ENCODE peak calls at places on chromosome 12, in eight cellular contexts. One of them, this sample, is unnamed.
A peak's percentile ranks its signal among the peaks of the same experiment; 100 is the strongest.

GRCh38 chr12:48973992-48974673 is 2.6 kb upstream of the WNT10B start:
- DNase-seq in pancreas: no peak
- DNase-seq in vagina: no peak
- DNase-seq in PC-3: no peak
- DNase-seq in CD8-positive, alpha-beta T cell: no peak
- DNase-seq in HFF-Myc: no peak
- DNase-seq in ovary: no peak
- DNase-seq in cardiac muscle cell: peak; percentile 76
- DNase-seq in this sample: peak; percentile 66

GRCh38 chr12:89390802-89391673 is 38.7 kb upstream of the DUSP6 start:
- DNase-seq in pancreas: no peak
- DNase-seq in vagina: no peak
- DNase-seq in PC-3: peak; percentile 78
- DNase-seq in CD8-positive, alpha-beta T cell: no peak
- DNase-seq in HFF-Myc: no peak
- DNase-seq in ovary: no peak
- DNase-seq in cardiac muscle cell: peak; percentile 81
- DNase-seq in this sample: peak; percentile 81

GRCh38 chr12:132143328-132144071 is 619 bp downstream of the DDX51 start:
- DNase-seq in pancreas: no peak
- DNase-seq in vagina: no peak
- DNase-seq in PC-3: no peak
- DNase-seq in CD8-positive, alpha-beta T cell: no peak
- DNase-seq in HFF-Myc: no peak
- DNase-seq in ovary: no peak
- DNase-seq in cardiac muscle cell: no peak
- DNase-seq in this sample: no peak

GRCh38 chr12:117100251-117100650 is 1.0 kb upstream of the TESC start:
- DNase-seq in pancreas: no peak
- DNase-seq in vagina: no peak
- DNase-seq in PC-3: peak; percentile 22
- DNase-seq in CD8-positive, alpha-beta T cell: no peak
- DNase-seq in HFF-Myc: no peak
- DNase-seq in ovary: no peak
- DNase-seq in cardiac muscle cell: no peak
- DNase-seq in this sample: peak; percentile 25

GRCh38 chr12:128767518-128767917 is 56.2 kb downstream of the SLC15A4 start:
- DNase-seq in pancreas: no peak
- DNase-seq in vagina: no peak
- DNase-seq in PC-3: no peak
- DNase-seq in CD8-positive, alpha-beta T cell: no peak
- DNase-seq in HFF-Myc: no peak
- DNase-seq in ovary: no peak
- DNase-seq in cardiac muscle cell: no peak
- DNase-seq in this sample: no peak

GRCh38 chr12:3123729-3124128 is 46.5 kb downstream of the TSPAN9 start:
- DNase-seq in pancreas: no peak
- DNase-seq in vagina: no peak
- DNase-seq in PC-3: peak; percentile 18
- DNase-seq in CD8-positive, alpha-beta T cell: no peak
- DNase-seq in HFF-Myc: no peak
- DNase-seq in ovary: no peak
- DNase-seq in cardiac muscle cell: no peak
- DNase-seq in this sample: peak; percentile 18

GRCh38 chr12:130953783-130954543 is at the start of gene ADGRD1:
- DNase-seq in pancreas: peak; percentile 30
- DNase-seq in vagina: no peak
- DNase-seq in PC-3: no peak
- DNase-seq in CD8-positive, alpha-beta T cell: no peak
- DNase-seq in HFF-Myc: no peak
- DNase-seq in ovary: peak; percentile 69
- DNase-seq in cardiac muscle cell: peak; percentile 75
- DNase-seq in this sample: peak; percentile 48

GRCh38 chr12:11836282-11836963 is 186.9 kb downstream of the ETV6 start:
- DNase-seq in pancreas: no peak
- DNase-seq in vagina: no peak
- DNase-seq in PC-3: no peak
- DNase-seq in CD8-positive, alpha-beta T cell: no peak
- DNase-seq in HFF-Myc: no peak
- DNase-seq in ovary: no peak
- DNase-seq in cardiac muscle cell: no peak
- DNase-seq in this sample: no peak

GRCh38 chr12:116969615-116970575 is 59.1 kb downstream of the FBXW8 start:
- DNase-seq in pancreas: peak; percentile 17
- DNase-seq in vagina: no peak
- DNase-seq in PC-3: no peak
- DNase-seq in CD8-positive, alpha-beta T cell: no peak
- DNase-seq in HFF-Myc: no peak
- DNase-seq in ovary: peak; percentile 68
- DNase-seq in cardiac muscle cell: peak; percentile 51
- DNase-seq in this sample: peak; percentile 24

GRCh38 chr12:31650927-31651326 is 8.6 kb upstream of the ETFBKMT start:
- DNase-seq in pancreas: peak; percentile 40
- DNase-seq in vagina: no peak
- DNase-seq in PC-3: no peak
- DNase-seq in CD8-positive, alpha-beta T cell: no peak
- DNase-seq in HFF-Myc: no peak
- DNase-seq in ovary: no peak
- DNase-seq in cardiac muscle cell: peak; percentile 34
- DNase-seq in this sample: peak; percentile 11

GRCh38 chr12:128069359-128069997 is 197.5 kb upstream of the TMEM132C start:
- DNase-seq in pancreas: no peak
- DNase-seq in vagina: peak; percentile 6
- DNase-seq in PC-3: peak; percentile 92
- DNase-seq in CD8-positive, alpha-beta T cell: no peak
- DNase-seq in HFF-Myc: no peak
- DNase-seq in ovary: no peak
- DNase-seq in cardiac muscle cell: peak; percentile 26
- DNase-seq in this sample: peak; percentile 41

GRCh38 chr12:88763536-88764100 is 183.3 kb upstream of the KITLG start:
- DNase-seq in pancreas: no peak
- DNase-seq in vagina: no peak
- DNase-seq in PC-3: peak; percentile 36
- DNase-seq in CD8-positive, alpha-beta T cell: no peak
- DNase-seq in HFF-Myc: no peak
- DNase-seq in ovary: no peak
- DNase-seq in cardiac muscle cell: no peak
- DNase-seq in this sample: no peak

GRCh38 chr12:18492372-18493025 is 231.2 kb downstream of the PIK3C2G start:
- DNase-seq in pancreas: no peak
- DNase-seq in vagina: no peak
- DNase-seq in PC-3: peak; percentile 46
- DNase-seq in CD8-positive, alpha-beta T cell: no peak
- DNase-seq in HFF-Myc: no peak
- DNase-seq in ovary: no peak
- DNase-seq in cardiac muscle cell: peak; percentile 78
- DNase-seq in this sample: peak; percentile 79

GRCh38 chr12:49347307-49348237 is 884 bp downstream of the DNAJC22 start:
- DNase-seq in pancreas: peak; percentile 95
- DNase-seq in vagina: no peak
- DNase-seq in PC-3: peak; percentile 89
- DNase-seq in CD8-positive, alpha-beta T cell: peak; percentile 91
- DNase-seq in HFF-Myc: no peak
- DNase-seq in ovary: peak; percentile 76
- DNase-seq in cardiac muscle cell: peak; percentile 96
- DNase-seq in this sample: peak; percentile 92

GRCh38 chr12:99746538-99746937 is 99.0 kb downstream of the GARIN6 start:
- DNase-seq in pancreas: no peak
- DNase-seq in vagina: no peak
- DNase-seq in PC-3: peak; percentile 34
- DNase-seq in CD8-positive, alpha-beta T cell: no peak
- DNase-seq in HFF-Myc: no peak
- DNase-seq in ovary: no peak
- DNase-seq in cardiac muscle cell: no peak
- DNase-seq in this sample: no peak

GRCh38 chr12:123914726-123915345 is 57.8 kb downstream of the CCDC92 start:
- DNase-seq in pancreas: no peak
- DNase-seq in vagina: no peak
- DNase-seq in PC-3: no peak
- DNase-seq in CD8-positive, alpha-beta T cell: no peak
- DNase-seq in HFF-Myc: no peak
- DNase-seq in ovary: no peak
- DNase-seq in cardiac muscle cell: no peak
- DNase-seq in this sample: no peak
- H3K4me3 ChIP-seq in pancreas: no peak overlapping the region
- H3K4me3 ChIP-seq in vagina: no peak overlapping the region
- H3K4me3 ChIP-seq in PC-3: no peak overlapping the region
- H3K4me3 ChIP-seq in CD8-positive, alpha-beta T cell: no peak overlapping the region
- H3K4me3 ChIP-seq in HFF-Myc: no peak overlapping the region
- H3K4me3 ChIP-seq in ovary: no peak overlapping the region
- H3K4me3 ChIP-seq in cardiac muscle cell: no peak overlapping the region
- H3K4me3 ChIP-seq in this sample: no peak overlapping the region

DNA sequence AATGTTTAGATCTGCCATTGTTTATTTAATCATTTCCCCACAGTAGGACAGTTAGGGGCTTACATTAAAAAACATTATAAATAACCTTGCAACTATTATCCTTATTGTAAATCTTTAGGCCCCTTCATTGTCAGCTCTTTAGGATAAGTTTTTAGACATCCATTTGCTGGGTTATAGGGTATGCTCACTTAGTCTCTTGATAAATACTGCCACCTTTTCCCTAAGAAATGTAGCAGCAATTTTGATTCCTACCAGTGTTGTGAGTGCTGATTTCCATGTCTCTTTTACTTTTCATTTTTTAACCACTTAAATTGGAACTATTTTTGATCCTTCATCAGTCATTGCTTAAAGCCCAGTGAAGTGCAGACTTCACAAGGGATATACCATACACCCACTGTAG is 94.4 kb downstream of the AVPR1A start:
- DNase-seq in pancreas: no peak
- DNase-seq in vagina: no peak
- DNase-seq in PC-3: no peak
- DNase-seq in CD8-positive, alpha-beta T cell: no peak
- DNase-seq in HFF-Myc: no peak
- DNase-seq in ovary: no peak
- DNase-seq in cardiac muscle cell: no peak
- DNase-seq in this sample: no peak
- TF ChIP-seq CTCF in pancreas: no peak
- TF ChIP-seq CTCF in vagina: no peak
- TF ChIP-seq CTCF in PC-3: peak; percentile 27
- TF ChIP-seq CTCF in CD8-positive, alpha-beta T cell: no peak
- TF ChIP-seq CTCF in HFF-Myc: no peak
- TF ChIP-seq CTCF in ovary: no peak
- TF ChIP-seq CTCF in cardiac muscle cell: no peak
- TF ChIP-seq CTCF in this sample: no peak

GRCh38 chr12:110661337-110661972 is 27.5 kb downstream of the HVCN1 start:
- DNase-seq in pancreas: no peak
- DNase-seq in vagina: no peak
- DNase-seq in PC-3: no peak
- DNase-seq in CD8-positive, alpha-beta T cell: peak; percentile 71
- DNase-seq in HFF-Myc: no peak
- DNase-seq in ovary: no peak
- DNase-seq in cardiac muscle cell: no peak
- DNase-seq in this sample: no peak

GRCh38 chr12:110657747-110658146 is 31.2 kb downstream of the HVCN1 start:
- DNase-seq in pancreas: no peak
- DNase-seq in vagina: no peak
- DNase-seq in PC-3: no peak
- DNase-seq in CD8-positive, alpha-beta T cell: no peak
- DNase-seq in HFF-Myc: no peak
- DNase-seq in ovary: no peak
- DNase-seq in cardiac muscle cell: no peak
- DNase-seq in this sample: no peak

GRCh38 chr12:110656071-110656655 is 32.8 kb downstream of the HVCN1 start:
- DNase-seq in pancreas: no peak
- DNase-seq in vagina: no peak
- DNase-seq in PC-3: no peak
- DNase-seq in CD8-positive, alpha-beta T cell: no peak
- DNase-seq in HFF-Myc: no peak
- DNase-seq in ovary: no peak
- DNase-seq in cardiac muscle cell: no peak
- DNase-seq in this sample: no peak

GRCh38 chr12:110658882-110659281 is 30.0 kb downstream of the HVCN1 start:
- DNase-seq in pancreas: no peak
- DNase-seq in vagina: no peak
- DNase-seq in PC-3: no peak
- DNase-seq in CD8-positive, alpha-beta T cell: no peak
- DNase-seq in HFF-Myc: no peak
- DNase-seq in ovary: no peak
- DNase-seq in cardiac muscle cell: no peak
- DNase-seq in this sample: no peak

DNA sequence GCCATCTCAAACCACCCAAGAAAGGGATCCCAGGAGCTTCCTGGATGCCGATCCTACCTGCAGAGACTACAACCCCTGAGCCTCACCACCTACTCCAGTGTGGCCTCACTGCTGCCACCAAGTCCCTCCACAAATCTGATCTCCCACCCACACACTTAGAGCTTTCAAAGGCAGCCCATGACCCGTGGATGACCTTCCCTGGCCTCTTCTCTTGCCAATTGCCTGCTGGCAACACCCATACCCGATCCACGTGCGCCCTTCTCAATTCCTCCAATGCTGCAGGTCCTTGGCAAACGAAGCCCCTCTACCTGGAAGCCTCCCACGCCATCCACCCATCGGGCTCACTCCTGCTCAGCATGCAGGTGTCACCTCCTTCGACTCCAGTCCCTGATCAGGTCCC is 30.7 kb downstream of the HVCN1 start:
- DNase-seq in pancreas: no peak
- DNase-seq in vagina: no peak
- DNase-seq in PC-3: no peak
- DNase-seq in CD8-positive, alpha-beta T cell: no peak
- DNase-seq in HFF-Myc: no peak
- DNase-seq in ovary: no peak
- DNase-seq in cardiac muscle cell: no peak
- DNase-seq in this sample: no peak
- H3K4me3 ChIP-seq in pancreas: no peak overlapping the region
- H3K4me3 ChIP-seq in vagina: no peak overlapping the region
- H3K4me3 ChIP-seq in PC-3: no peak overlapping the region
- H3K4me3 ChIP-seq in CD8-positive, alpha-beta T cell: no peak overlapping the region
- H3K4me3 ChIP-seq in HFF-Myc: no peak overlapping the region
- H3K4me3 ChIP-seq in ovary: no peak overlapping the region
- H3K4me3 ChIP-seq in cardiac muscle cell: no peak overlapping the region
- H3K4me3 ChIP-seq in this sample: no peak overlapping the region

GRCh38 chr12:29438752-29439408 is 57.9 kb upstream of the ERGIC2 start:
- DNase-seq in pancreas: no peak
- DNase-seq in vagina: no peak
- DNase-seq in PC-3: no peak
- DNase-seq in CD8-positive, alpha-beta T cell: no peak
- DNase-seq in HFF-Myc: no peak
- DNase-seq in ovary: no peak
- DNase-seq in cardiac muscle cell: no peak
- DNase-seq in this sample: no peak

GRCh38 chr12:29439506-29439905 is 58.0 kb downstream of the OVCH1 start:
- DNase-seq in pancreas: no peak
- DNase-seq in vagina: no peak
- DNase-seq in PC-3: no peak
- DNase-seq in CD8-positive, alpha-beta T cell: no peak
- DNase-seq in HFF-Myc: no peak
- DNase-seq in ovary: no peak
- DNase-seq in cardiac muscle cell: no peak
- DNase-seq in this sample: no peak

DNA sequence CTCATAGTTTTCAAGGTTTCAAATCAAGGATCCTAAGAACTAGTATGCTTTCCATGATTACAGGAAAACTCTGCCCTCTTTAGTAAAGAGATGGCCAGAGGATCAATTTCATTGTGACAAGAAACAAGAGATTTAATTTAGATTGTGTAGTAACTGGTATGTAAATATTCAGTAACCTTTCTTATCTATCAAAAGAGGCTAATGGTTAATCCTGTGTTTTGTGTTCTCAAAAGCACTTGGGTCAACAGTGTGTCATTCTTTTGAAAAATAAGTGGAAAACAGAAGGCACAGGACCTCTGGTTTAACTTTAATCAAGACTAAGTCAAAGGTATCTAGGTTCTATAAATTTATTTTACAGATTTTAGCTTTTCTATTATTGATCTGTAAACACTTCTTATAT is 56.6 kb upstream of the ERGIC2 start:
- DNase-seq in pancreas: no peak
- DNase-seq in vagina: no peak
- DNase-seq in PC-3: no peak
- DNase-seq in CD8-positive, alpha-beta T cell: no peak
- DNase-seq in HFF-Myc: no peak
- DNase-seq in ovary: no peak
- DNase-seq in cardiac muscle cell: no peak
- DNase-seq in this sample: no peak
- TF ChIP-seq CTCF in pancreas: no peak
- TF ChIP-seq CTCF in vagina: no peak
- TF ChIP-seq CTCF in PC-3: no peak
- TF ChIP-seq CTCF in CD8-positive, alpha-beta T cell: no peak
- TF ChIP-seq CTCF in HFF-Myc: no peak
- TF ChIP-seq CTCF in ovary: no peak
- TF ChIP-seq CTCF in cardiac muscle cell: no peak
- TF ChIP-seq CTCF in this sample: no peak